ENCODE peak calls at places on chromosomes 7 and 10, in seven cellular contexts. One of them, this sample, is unnamed.

GRCh38 chr7:84291756-84292155 is 97.2 kb upstream of the SEMA3A start:
- DNase-seq in RKO: no peak
- DNase-seq in Caki2: no peak
- DNase-seq in cardiac muscle cell: no peak
- DNase-seq in GM04504: no peak
- DNase-seq in DMS79: peak; percentile 73
- DNase-seq in posterior vena cava: no peak
- DNase-seq in this sample: no peak

GRCh38 chr7:6495597-6496262 is 48.0 kb upstream of the DAGLB start:
- DNase-seq in Caki2: no peak
- DNase-seq in DMS79: no peak
- DNase-seq in RKO: no peak
- DNase-seq in GM04504: no peak
- DNase-seq in posterior vena cava: peak; percentile 59
- DNase-seq in cardiac muscle cell: no peak
- DNase-seq in this sample: no peak

GRCh38 chr7:155543011-155543881 is 3.1 kb downstream of the CNPY1 start:
- DNase-seq in DMS79: no peak
- DNase-seq in Caki2: no peak
- DNase-seq in GM04504: no peak
- DNase-seq in posterior vena cava: peak; percentile 62
- DNase-seq in cardiac muscle cell: peak; percentile 47
- DNase-seq in RKO: no peak
- DNase-seq in this sample: no peak

GRCh38 chr10:123150986-123151738 is 3.0 kb upstream of the BUB3 start:
- DNase-seq in GM04504: no peak
- DNase-seq in DMS79: no peak
- DNase-seq in cardiac muscle cell: no peak
- DNase-seq in Caki2: no peak
- DNase-seq in RKO: no peak
- DNase-seq in posterior vena cava: no peak
- DNase-seq in this sample: no peak

GRCh38 chr10:89923661-89924060 is 222.3 kb downstream of the KIF20B start:
- DNase-seq in cardiac muscle cell: no peak
- DNase-seq in posterior vena cava: no peak
- DNase-seq in GM04504: no peak
- DNase-seq in DMS79: no peak
- DNase-seq in Caki2: no peak
- DNase-seq in RKO: no peak
- DNase-seq in this sample: no peak

GRCh38 chr10:3928078-3928477 is 143.1 kb upstream of the KLF6 start:
- DNase-seq in DMS79: no peak
- DNase-seq in posterior vena cava: no peak
- DNase-seq in RKO: no peak
- DNase-seq in GM04504: no peak
- DNase-seq in Caki2: no peak
- DNase-seq in cardiac muscle cell: no peak
- DNase-seq in this sample: no peak

GRCh38 chr10:98357208-98357836 is 57.7 kb downstream of the PYROXD2 start:
- DNase-seq in Caki2: no peak
- DNase-seq in GM04504: no peak
- DNase-seq in DMS79: peak; percentile 86
- DNase-seq in cardiac muscle cell: peak; percentile 73
- DNase-seq in RKO: no peak
- DNase-seq in posterior vena cava: no peak
- DNase-seq in this sample: no peak

GRCh38 chr7:155584261-155584660 is 37.9 kb upstream of the CNPY1 start:
- DNase-seq in DMS79: no peak
- DNase-seq in RKO: no peak
- DNase-seq in cardiac muscle cell: no peak
- DNase-seq in posterior vena cava: peak; percentile 36
- DNase-seq in GM04504: no peak
- DNase-seq in Caki2: no peak
- DNase-seq in this sample: no peak

GRCh38 chr10:132610071-132610701 is 72.6 kb downstream of the INPP5A start:
- DNase-seq in DMS79: no peak
- DNase-seq in posterior vena cava: no peak
- DNase-seq in GM04504: no peak
- DNase-seq in cardiac muscle cell: no peak
- DNase-seq in Caki2: no peak
- DNase-seq in RKO: no peak
- DNase-seq in this sample: no peak

GRCh38 chr7:67593807-67594206 is 597.2 kb downstream of the TYW1 start:
- DNase-seq in Caki2: no peak
- DNase-seq in DMS79: peak; percentile 35
- DNase-seq in cardiac muscle cell: no peak
- DNase-seq in RKO: no peak
- DNase-seq in posterior vena cava: no peak
- DNase-seq in GM04504: no peak
- DNase-seq in this sample: no peak

GRCh38 chr10:77223532-77224460 is 413.8 kb downstream of the KCNMA1 start:
- DNase-seq in RKO: no peak
- DNase-seq in GM04504: no peak
- DNase-seq in posterior vena cava: no peak
- DNase-seq in DMS79: no peak
- DNase-seq in cardiac muscle cell: no peak
- DNase-seq in Caki2: no peak
- DNase-seq in this sample: no peak

GRCh38 chr7:28358423-28358868 is 53.9 kb upstream of the CREB5 start:
- DNase-seq in RKO: peak; percentile 83
- DNase-seq in GM04504: peak; percentile 96
- DNase-seq in posterior vena cava: no peak
- DNase-seq in Caki2: peak; percentile 86
- DNase-seq in DMS79: no peak
- DNase-seq in cardiac muscle cell: peak; percentile 74
- DNase-seq in this sample: no peak

GRCh38 chr10:56095506-56096225 is 265.4 kb downstream of the ZWINT start:
- DNase-seq in posterior vena cava: peak; percentile 47
- DNase-seq in GM04504: no peak
- DNase-seq in RKO: no peak
- DNase-seq in cardiac muscle cell: no peak
- DNase-seq in Caki2: no peak
- DNase-seq in DMS79: no peak
- DNase-seq in this sample: no peak

This sample was measured in occipital lobe.